ENCODE peak calls at places on chromosomes 5 and 9, in six cellular contexts. S, G, W, D, F and U are unnamed samples.

GRCh38 chr9:79900754-79901153 is 329.0 kb downstream of the TLE4 start:
- DNase-seq in S (no peak), G (no peak), W (no peak), D (no peak), F (no peak), U (no peak)

GRCh38 chr9:125119643-125120286 is 23.6 kb downstream of the SCAI start:
- DNase-seq in S (no peak), G (no peak), W (no peak), D (no peak), F (no peak), U (no peak)

GRCh38 chr9:80449513-80449912 is 877.7 kb downstream of the TLE4 start:
- DNase-seq in S (peak), G (no peak), W (no peak), D (no peak), F (no peak), U (no peak)

GRCh38 chr9:19641046-19641445 is 147.8 kb downstream of the SLC24A2 start:
- DNase-seq in S (peak), G (peak), W (no peak), D (no peak), F (no peak), U (no peak)

GRCh38 chr5:78757269-78758053 is 108.9 kb upstream of the LHFPL2 start:
- DNase-seq in S (no peak), G (peak), W (no peak), D (peak), F (no peak), U (no peak)

GRCh38 chr5:149471406-149472183 is 79.6 kb downstream of the CSNK1A1 start:
- DNase-seq in S (no peak), G (peak), W (no peak), D (no peak), F (no peak), U (peak)

GRCh38 chr5:79929095-79929494 is 62.0 kb downstream of the MTX3 start:
- DNase-seq in S (no peak), G (no peak), W (no peak), D (no peak), F (no peak), U (no peak)

GRCh38 chr9:8428389-8428788 is 628.8 kb upstream of the DMAC1 start:
- DNase-seq in S (no peak), G (no peak), W (no peak), D (no peak), F (no peak), U (no peak)

GRCh38 chr9:3887121-3887797 is 361.5 kb upstream of the RFX3 start:
- DNase-seq in S (no peak), G (no peak), W (no peak), D (no peak), F (no peak), U (no peak)

GRCh38 chr9:34628656-34629491 is at the start of gene ARID3C:
- DNase-seq in S (peak), G (no peak), W (no peak), D (no peak), F (no peak), U (no peak)

GRCh38 chr9:112841261-112841660 is 49.4 kb downstream of the SLC46A2 start:
- DNase-seq in S (no peak), G (no peak), W (no peak), D (no peak), F (no peak), U (no peak)

GRCh38 chr5:89313804-89314588 is 431.0 kb upstream of the MEF2C start:
- DNase-seq in S (no peak), G (peak), W (peak), D (peak), F (no peak), U (peak)

DNA sequence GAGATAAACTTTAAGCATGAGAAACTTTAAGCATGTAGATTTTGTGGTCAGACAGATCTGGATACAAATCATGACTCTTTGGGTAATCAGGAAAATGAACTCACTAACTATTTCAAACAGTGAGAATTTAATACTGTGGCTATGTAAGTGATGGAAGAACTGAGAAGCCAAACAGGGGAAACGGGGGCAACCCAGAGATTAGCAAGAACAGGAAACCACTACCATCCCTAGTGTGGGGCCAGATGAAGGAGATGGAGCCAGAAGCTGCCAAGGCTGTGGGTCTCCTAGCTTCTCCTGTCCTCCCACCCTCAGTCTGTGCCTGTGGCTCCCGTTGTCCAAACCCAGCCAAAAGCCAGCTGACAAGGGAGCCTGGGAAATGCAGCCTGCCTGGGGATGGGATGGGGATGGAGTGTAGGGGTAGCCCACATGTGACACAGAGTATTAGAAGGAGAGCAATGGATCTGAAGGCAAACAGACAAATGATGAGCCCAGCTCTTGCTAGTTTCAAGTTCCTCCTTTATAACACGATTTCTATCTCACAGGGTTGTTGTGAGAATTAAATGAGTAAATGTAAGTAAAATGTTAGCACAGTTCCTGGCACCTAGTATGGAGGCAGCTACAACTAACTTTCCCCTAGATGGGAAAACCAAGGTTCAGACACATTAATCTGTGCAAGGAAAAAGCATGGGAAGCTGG is 27.7 kb upstream of the CDC23 start:
- DNase-seq in S (no peak), G (no peak), W (no peak), D (no peak), F (no peak), U (no peak)
- TF ChIP-seq CTCF in S (no peak), G (no peak), W (no peak), D (no peak), F (no peak), U (no peak)

DNA sequence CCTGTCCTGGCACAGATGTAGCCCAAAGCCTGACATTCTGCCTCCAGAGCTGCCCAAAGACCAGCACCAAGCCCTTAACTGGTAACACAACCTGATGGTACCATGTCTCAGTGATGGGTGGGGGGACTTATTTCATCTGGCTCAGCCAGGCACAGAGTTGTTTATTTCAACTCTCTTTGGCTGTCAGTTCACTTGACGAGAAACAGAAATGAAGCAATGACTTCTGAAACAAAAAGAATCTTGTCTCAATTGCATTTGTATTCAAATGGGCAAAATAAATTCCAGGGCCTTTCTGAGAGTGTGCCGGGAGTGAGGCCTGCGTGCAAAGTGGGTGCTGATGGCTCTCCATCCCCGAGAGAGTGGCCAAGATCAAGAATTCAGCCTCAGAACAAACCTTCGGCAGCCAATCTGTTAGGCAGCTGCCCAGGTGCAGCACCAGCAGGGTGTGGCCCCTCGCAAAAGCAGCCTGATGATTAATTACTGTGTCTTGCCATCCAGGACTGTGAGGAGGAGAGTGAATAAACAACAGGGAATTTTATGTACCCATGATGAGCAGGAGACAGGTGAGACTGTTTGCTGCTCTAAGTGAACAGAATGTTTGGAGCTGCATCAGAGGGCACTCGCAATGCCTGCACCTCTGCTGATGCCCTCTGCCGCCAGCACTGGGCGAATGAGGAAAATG is 238.0 kb downstream of the HSPA4 start:
- DNase-seq in S (no peak), G (no peak), W (no peak), D (no peak), F (peak), U (no peak)
- TF ChIP-seq CTCF in S (no peak), G (no peak), W (no peak), D (no peak), F (no peak), U (no peak)

GRCh38 chr9:37309136-37309535 is 113.4 kb upstream of the GRHPR start:
- DNase-seq in S (peak), G (peak), W (no peak), D (no peak), F (no peak), U (no peak)
- TF ChIP-seq CTCF in S (peak), G (peak), W (peak), D (peak), F (no peak), U (no peak)

GRCh38 chr9:70229579-70229978 is 29.2 kb upstream of the SMC5 start:
- DNase-seq in S (peak), G (peak), W (peak), D (peak), F (no peak), U (no peak)
- TF ChIP-seq CTCF in S (no peak), G (peak), W (peak), D (no peak), F (peak), U (no peak)

GRCh38 chr5:95241155-95241554 is 43.7 kb downstream of the MCTP1 start:
- DNase-seq in S (no peak), G (no peak), W (no peak), D (no peak), F (no peak), U (no peak)

GRCh38 chr5:95241635-95242034 is 43.3 kb downstream of the MCTP1 start:
- DNase-seq in S (no peak), G (no peak), W (no peak), D (no peak), F (no peak), U (no peak)

GRCh38 chr5:95235439-95235982 is 49.4 kb downstream of the MCTP1 start:
- DNase-seq in S (no peak), G (no peak), W (no peak), D (no peak), F (no peak), U (no peak)

GRCh38 chr5:95237324-95237723 is 47.6 kb downstream of the MCTP1 start:
- DNase-seq in S (no peak), G (no peak), W (no peak), D (no peak), F (no peak), U (no peak)

GRCh38 chr5:95238560-95239325 is 46.2 kb downstream of the MCTP1 start:
- DNase-seq in S (no peak), G (peak), W (no peak), D (peak), F (no peak), U (no peak)
- TF ChIP-seq CTCF in S (peak), G (peak), W (peak), D (peak), F (peak), U (no peak)

GRCh38 chr5:119409235-119409815 is 43.0 kb upstream of the HSD17B4 start:
- DNase-seq in S (no peak), G (no peak), W (no peak), D (no peak), F (no peak), U (no peak)
- TF ChIP-seq CTCF in S (no peak), G (no peak), W (no peak), D (no peak), F (no peak), U (no peak)

DNA sequence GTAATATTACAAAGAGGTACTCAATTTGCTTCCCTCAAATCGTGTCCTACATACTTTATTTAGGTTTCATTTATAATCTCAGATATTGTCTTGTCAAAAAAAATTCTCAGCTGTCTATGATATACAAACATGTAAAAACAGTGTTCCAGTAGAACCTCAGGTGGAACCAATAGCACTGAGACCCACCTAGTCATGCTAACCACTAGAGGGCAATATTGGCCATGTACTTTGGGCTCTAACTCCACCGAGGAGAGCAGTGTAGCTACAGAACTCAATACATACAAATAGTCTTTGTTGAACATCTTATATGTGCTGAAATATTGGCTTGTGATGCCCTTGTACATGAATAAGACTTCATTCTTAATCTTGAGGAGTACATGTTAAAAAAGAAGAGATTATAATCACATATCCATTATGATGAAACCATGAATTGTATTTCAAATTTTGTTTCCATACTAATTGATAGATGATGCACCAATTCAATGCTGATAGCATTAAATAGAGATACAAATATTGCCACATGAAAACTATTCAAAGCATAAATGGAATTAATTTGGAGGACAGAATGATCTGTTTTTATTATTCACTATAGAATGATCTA is 71.2 kb upstream of the CNTLN start:
- DNase-seq in S (peak), G (peak), W (peak), D (peak), F (no peak), U (peak)
- TF ChIP-seq CTCF in S (peak), G (peak), W (peak), D (peak), F (peak), U (peak)